ENCODE peak calls at places on chromosomes 16 and 17, in five cellular contexts. Y is IMR-90, J is neuronal stem cell, P is H9, X is mesendoderm. W is an unnamed sample.

GRCh38 chr16:65278874-65279273 is 157.0 kb upstream of the CDH11 start:
- DNase-seq in Y (no peak), J (no peak), P (no peak), X (no peak), W (no peak)

GRCh38 chr16:11783319-11784047 is 13.6 kb downstream of the ZC3H7A start:
- DNase-seq in Y (peak), J (no peak), P (no peak), X (no peak), W (peak)

GRCh38 chr17:68431045-68431608 is 26.2 kb downstream of the WIPI1 start:
- DNase-seq in Y (no peak), J (no peak), P (no peak), X (no peak), W (no peak)

GRCh38 chr17:59791603-59792457 is 84.4 kb downstream of the VMP1 start:
- DNase-seq in Y (peak), J (no peak), P (no peak), X (no peak), W (no peak)

GRCh38 chr16:67946128-67946569 is 2.2 kb upstream of the LCAT start:
- DNase-seq in Y (no peak), J (no peak), P (no peak), X (no peak), W (no peak)

GRCh38 chr17:78840530-78840779 is 159 bp downstream of the USP36 start:
- DNase-seq in Y (no peak), J (no peak), P (no peak), X (no peak), W (no peak)

GRCh38 chr16:79950932-79951719 is 350.6 kb upstream of the MAF start:
- DNase-seq in Y (no peak), J (no peak), P (no peak), X (no peak), W (no peak)

GRCh38 chr16:84013787-84014569 is 28.6 kb downstream of the SLC38A8 start:
- DNase-seq in Y (peak), J (peak), P (peak), X (peak), W (peak)

GRCh38 chr17:67912656-67913055 is 83.6 kb downstream of the C17orf58 start:
- DNase-seq in Y (no peak), J (no peak), P (no peak), X (no peak), W (no peak)

GRCh38 chr17:1455748-1456599 is at the start of gene CRK:
- DNase-seq in Y (peak), J (peak), P (peak), X (peak), W (peak)
- H3K4ac ChIP-seq in Y (peak), J (peak), P (no peak), X (peak), W (peak)

DNA sequence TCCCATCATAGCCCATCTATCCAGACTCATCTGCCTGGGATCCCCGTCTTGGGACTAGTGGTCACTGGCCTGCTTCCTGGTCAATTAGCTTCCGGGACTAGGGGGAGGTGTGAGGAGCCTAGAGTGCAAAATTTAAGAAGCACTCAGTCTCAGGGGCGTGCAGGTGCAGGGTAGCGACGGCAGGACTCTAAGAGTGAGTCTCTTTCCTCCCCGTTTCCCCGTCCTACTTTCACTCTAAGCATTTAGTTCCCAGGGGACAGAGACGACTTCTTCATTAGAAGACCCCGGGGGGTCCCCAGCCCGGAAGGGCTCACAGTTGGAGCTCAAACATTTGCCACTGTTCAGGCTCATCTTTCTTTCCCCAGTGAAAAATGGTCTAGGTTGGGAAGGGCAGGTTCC is 677 bp upstream of the ZNHIT3 start:
- DNase-seq in Y (no peak), J (no peak), P (no peak), X (peak), W (no peak)
- H3K4ac ChIP-seq in Y (peak), J (no peak), P (no peak), X (no peak), W (no peak)

DNA sequence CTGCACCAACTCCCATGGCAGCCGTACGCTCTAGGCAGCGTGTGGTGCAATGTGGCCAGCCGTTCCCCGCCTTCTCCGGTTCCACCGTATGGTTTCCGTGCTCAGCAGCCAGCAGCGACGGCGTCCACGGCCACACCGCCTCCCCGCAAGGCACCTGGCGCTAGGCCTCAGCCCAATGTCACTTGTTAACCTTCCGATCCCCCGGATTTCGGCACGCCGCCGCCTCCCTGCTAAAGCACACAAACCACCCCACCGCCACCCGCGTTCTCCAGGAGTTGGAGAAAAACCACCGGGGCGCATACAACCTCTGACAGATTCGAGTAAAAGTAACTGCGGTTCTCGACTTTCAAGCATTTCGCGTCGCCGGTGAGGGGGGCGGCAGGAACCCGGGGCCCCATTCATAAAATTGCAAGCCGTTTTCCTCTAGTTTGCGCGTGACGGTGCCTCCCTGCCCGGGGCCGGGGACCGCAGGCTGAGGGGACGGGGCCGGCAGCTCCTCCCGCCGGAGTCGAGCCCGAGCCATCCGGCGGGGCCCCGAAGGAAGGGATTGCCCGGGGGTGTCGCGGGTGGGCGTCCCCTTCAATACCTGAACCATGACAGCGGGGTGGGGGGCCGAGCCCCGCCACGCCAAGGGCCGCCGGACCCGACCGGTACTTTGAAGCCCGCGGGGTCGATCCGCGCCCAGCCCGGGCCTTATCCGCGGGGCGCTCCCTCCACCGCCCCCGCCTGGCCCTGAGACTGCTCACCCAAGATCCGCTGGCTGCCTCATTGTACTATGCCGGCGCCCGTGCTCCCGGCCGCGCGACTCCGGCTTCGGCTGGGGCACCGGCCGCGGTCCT is at the start of gene TEX2:
- DNase-seq in Y (no peak), J (no peak), P (peak), X (no peak), W (no peak)
- H3K4ac ChIP-seq in Y (peak), J (peak), P (no peak), X (no peak), W (peak)

GRCh38 chr16:56606688-56607618 is 1.4 kb upstream of the MT2A start:
- DNase-seq in Y (peak), J (no peak), P (no peak), X (peak), W (peak)

GRCh38 chr16:56608876-56609462 is 585 bp downstream of the MT2A start:
- DNase-seq in Y (no peak), J (no peak), P (no peak), X (peak), W (no peak)

GRCh38 chr16:56608043-56608875 is at the start of gene MT2A:
- DNase-seq in Y (peak), J (peak), P (peak), X (peak), W (peak)

GRCh38 chr16:56606071-56606687 is 2.2 kb upstream of the MT2A start:
- DNase-seq in Y (peak), J (no peak), P (no peak), X (no peak), W (no peak)

GRCh38 chr16:56607675-56608042 is 725 bp upstream of the MT2A start:
- DNase-seq in Y (no peak), J (no peak), P (no peak), X (no peak), W (no peak)
- H3K4ac ChIP-seq in Y (peak), J (no peak), P (no peak), X (no peak), W (no peak)

GRCh38 chr16:50457423-50457822 is 88.6 kb upstream of the BRD7 start:
- DNase-seq in Y (no peak), J (no peak), P (no peak), X (no peak), W (peak)
- H3K4ac ChIP-seq in Y (no peak), J (no peak), P (no peak), X (no peak), W (no peak)

DNA sequence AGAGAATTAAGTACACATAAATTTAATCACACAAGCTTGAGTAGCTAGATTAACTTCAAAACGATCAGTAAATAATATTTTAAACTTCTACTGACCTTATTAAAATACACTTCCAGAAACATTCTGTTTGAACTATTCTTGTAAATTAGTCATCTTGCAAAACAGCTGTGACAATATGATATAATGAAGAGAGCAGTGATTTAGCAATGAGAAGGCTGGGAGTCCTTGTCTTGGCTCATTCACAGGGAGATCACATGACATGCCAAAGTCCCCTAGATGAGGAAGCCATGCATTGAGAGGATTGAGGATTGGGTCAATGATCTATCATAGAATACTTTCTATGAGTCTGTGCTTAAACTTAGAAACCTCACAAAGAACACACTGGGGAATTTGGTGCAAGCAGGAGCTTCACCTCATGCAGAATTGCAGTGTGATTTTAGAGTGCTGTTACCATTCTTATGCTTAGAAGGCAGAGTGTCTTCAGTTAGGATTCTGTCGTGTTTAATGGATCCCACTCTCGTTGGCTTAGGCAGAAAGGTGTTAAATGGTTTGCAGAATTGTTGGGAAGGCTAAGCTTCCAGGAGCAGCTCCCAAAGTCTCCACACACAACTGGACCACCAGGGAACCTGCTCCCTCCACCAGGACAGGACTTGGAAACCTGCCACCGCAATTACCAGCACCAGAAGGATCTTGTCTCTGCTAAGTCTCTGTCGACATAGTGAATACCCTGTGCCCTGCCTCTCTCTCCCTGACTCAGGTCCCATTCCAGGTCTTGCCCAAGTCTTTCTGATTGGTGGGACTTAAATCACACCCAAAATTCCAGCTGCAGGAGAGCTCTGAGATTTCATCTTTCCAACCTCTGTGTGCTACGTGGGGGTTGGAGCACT is 87.1 kb downstream of the USP22 start:
- DNase-seq in Y (peak), J (no peak), P (no peak), X (no peak), W (peak)
- H3K4ac ChIP-seq in Y (no peak), J (no peak), P (no peak), X (no peak), W (no peak)

GRCh38 chr17:48037924-48038323 is 327 bp upstream of the COPZ2 start:
- DNase-seq in Y (no peak), J (no peak), P (peak), X (no peak), W (no peak)
- H3K4ac ChIP-seq in Y (peak), J (no peak), P (no peak), X (no peak), W (no peak)

GRCh38 chr17:27576429-27577123 is 54.4 kb upstream of the LGALS9 start:
- DNase-seq in Y (peak), J (no peak), P (no peak), X (peak), W (peak)
- H3K4ac ChIP-seq in Y (peak), J (no peak), P (no peak), X (no peak), W (no peak)